ENCODE peak calls at places on chromosomes 4 and X, in five cellular contexts. M is IMR-90, A is HepG2, R is K562, S is GM12878. F is an unnamed sample.

GRCh38 chrX:74179071-74179470 is 124.9 kb upstream of the ZCCHC13 start:
- DNase-seq in S (no peak), A (peak; percentile 39), M (peak; percentile 68), R (no peak), F (no peak)

GRCh38 chr4:83364312-83364711 is 29.7 kb upstream of the HPSE start:
- DNase-seq in A (no peak), S (no peak), M (no peak), R (peak; percentile 40), F (no peak)

GRCh38 chrX:133607419-133608348 is 192.4 kb upstream of the GPC4 start:
- DNase-seq in A (no peak), S (no peak), M (no peak), R (no peak), F (no peak)

GRCh38 chr4:81493895-81494490 is 22.3 kb upstream of the RASGEF1B start:
- DNase-seq in S (no peak), R (no peak), A (no peak), M (no peak), F (no peak)

GRCh38 chr4:182560358-182560757 is 317.2 kb downstream of the TENM3 start:
- DNase-seq in R (no peak), S (no peak), A (no peak), M (peak; percentile 76), F (no peak)

GRCh38 chr4:44121210-44121609 is 327.4 kb downstream of the KCTD8 start:
- DNase-seq in S (no peak), A (no peak), R (no peak), M (no peak), F (no peak)

GRCh38 chrX:13669246-13669689 is 16.3 kb downstream of the TCEANC start:
- DNase-seq in M (peak; percentile 99), A (peak; percentile 52), S (peak; percentile 89), R (peak; percentile 78), F (no peak)

GRCh38 chrX:130340271-130340670 is 552 bp downstream of the SLC25A14 start:
- DNase-seq in A (no peak), S (no peak), M (no peak), R (no peak), F (no peak)

GRCh38 chrX:7073336-7073735 is 74.2 kb upstream of the STS start:
- DNase-seq in A (no peak), S (no peak), M (no peak), R (no peak), F (no peak)

GRCh38 chr4:168613869-168614268 is 117.0 kb downstream of the PALLD start:
- DNase-seq in A (no peak), S (no peak), M (no peak), R (no peak), F (no peak)
- TF ChIP-seq MXI1 in A (no peak), S (no peak), M (no peak), R (no peak), F (no peak)

GRCh38 chr4:152819026-152819645 is 39.4 kb downstream of the ARFIP1 start:
- DNase-seq in S (no peak), A (no peak), M (no peak), R (no peak), F (no peak)
- TF ChIP-seq MXI1 in S (no peak), A (no peak), M (no peak), R (no peak), F (no peak)

GRCh38 chr4:158065176-158065575 is 107.6 kb downstream of the GASK1B start:
- DNase-seq in S (no peak), M (no peak), A (peak; percentile 4), R (no peak), F (no peak)
- TF ChIP-seq MXI1 in S (no peak), M (no peak), A (no peak), R (no peak), F (no peak)

GRCh38 chr4:60723796-60724195 is 476.3 kb upstream of the ADGRL3 start:
- DNase-seq in A (no peak), M (no peak), S (no peak), R (no peak), F (no peak)

GRCh38 chr4:60721680-60722079 is 478.4 kb upstream of the ADGRL3 start:
- DNase-seq in M (no peak), A (no peak), S (no peak), R (no peak), F (no peak)

GRCh38 chr4:60724623-60725022 is 475.5 kb upstream of the ADGRL3 start:
- DNase-seq in R (no peak), S (no peak), A (no peak), M (peak; percentile 95), F (no peak)

DNA sequence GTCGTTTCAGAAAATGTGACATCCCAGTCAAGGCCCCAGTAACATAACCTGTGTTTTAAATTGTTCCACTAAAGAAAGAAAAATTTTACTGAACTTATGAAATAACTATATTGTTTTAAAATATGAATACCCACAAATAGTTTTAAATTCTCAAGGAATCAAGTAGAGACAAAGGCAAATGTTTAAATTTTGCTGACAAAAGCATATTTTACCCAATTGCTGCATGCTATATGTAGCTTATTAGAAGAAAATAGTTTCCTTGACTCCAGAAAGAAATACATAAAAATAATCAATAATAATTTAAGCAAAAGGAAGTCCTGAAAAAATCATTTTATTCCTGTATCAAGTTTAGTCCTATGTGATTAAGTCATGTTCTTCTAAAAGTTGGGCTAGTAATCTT is 481.3 kb upstream of the ADGRL3 start:
- DNase-seq in R (no peak), S (no peak), M (no peak), A (no peak), F (no peak)
- TF ChIP-seq MXI1 in R (no peak), S (no peak), M (no peak), A (no peak), F (no peak)

F was measured in SK-N-SH.